ENCODE peak calls at places on chromosomes 7 and 10, in eight cellular contexts. Y is retinal pigment epithelial cell, U is BJ, H is cardiac fibroblast, J is BE2C, L is natural killer cell, A is right lobe of liver, D is GM23338. E is an unnamed sample.

GRCh38 chr10:95391570-95392249 is 100.9 kb upstream of the PDLIM1 start:
- DNase-seq in Y (no peak), U (no peak), H (peak; percentile 63), J (no peak), L (no peak), A (no peak), D (peak; percentile 77), E (no peak)

GRCh38 chr10:63506554-63506953 is 14.6 kb upstream of the REEP3 start:
- DNase-seq in Y (no peak), U (no peak), H (no peak), J (no peak), L (no peak), A (no peak), D (no peak), E (no peak)

GRCh38 chr10:127200646-127201045 is 4.3 kb upstream of the INSYN2A start:
- DNase-seq in Y (no peak), U (no peak), H (no peak), J (no peak), L (no peak), A (no peak), D (no peak), E (no peak)

GRCh38 chr7:36943591-36944430 is 219.5 kb upstream of the AOAH start:
- DNase-seq in Y (no peak), U (no peak), H (no peak), J (no peak), L (no peak), A (no peak), D (no peak), E (no peak)

GRCh38 chr10:69716711-69717560 is 84.8 kb upstream of the COL13A1 start:
- DNase-seq in Y (no peak), U (no peak), H (peak; percentile 47), J (peak; percentile 62), L (peak; percentile 39), A (peak; percentile 68), D (peak; percentile 91), E (no peak)

GRCh38 chr7:71682841-71683341 is 550.9 kb downstream of the GALNT17 start:
- DNase-seq in Y (no peak), U (no peak), H (no peak), J (no peak), L (no peak), A (no peak), D (peak; percentile 25), E (no peak)

GRCh38 chr10:2948127-2948854 is 119.1 kb upstream of the PFKP start:
- DNase-seq in Y (no peak), U (no peak), H (no peak), J (no peak), L (no peak), A (no peak), D (no peak), E (no peak)

GRCh38 chr7:139808846-139809442 is 20.1 kb upstream of the TBXAS1 start:
- DNase-seq in Y (no peak), U (no peak), H (no peak), J (no peak), L (no peak), A (no peak), D (no peak), E (no peak)

GRCh38 chr7:2540641-2541051 is 14.7 kb downstream of the BRAT1 start:
- DNase-seq in Y (no peak), U (no peak), H (no peak), J (no peak), L (no peak), A (no peak), D (no peak), E (peak; percentile 60)

GRCh38 chr7:18212308-18212707 is 184.7 kb upstream of the PRPS1L1 start:
- DNase-seq in Y (no peak), U (no peak), H (peak; percentile 41), J (no peak), L (no peak), A (no peak), D (no peak), E (no peak)

GRCh38 chr10:58220769-58221448 is 46.8 kb downstream of the IPMK start:
- DNase-seq in Y (no peak), U (peak; percentile 33), H (peak; percentile 31), J (no peak), L (no peak), A (no peak), D (no peak), E (no peak)

GRCh38 chr10:100709655-100710054 is 35.7 kb upstream of the PAX2 start:
- DNase-seq in Y (no peak), U (no peak), H (no peak), J (no peak), L (no peak), A (no peak), D (no peak), E (no peak)

GRCh38 chr10:3853547-3853989 is 68.6 kb upstream of the KLF6 start:
- DNase-seq in Y (no peak), U (peak; percentile 59), H (no peak), J (no peak), L (no peak), A (peak; percentile 77), D (no peak), E (no peak)

GRCh38 chr10:71771821-71772617 is 1.3 kb downstream of the VSIR start:
- DNase-seq in Y (no peak), U (peak; percentile 39), H (peak; percentile 86), J (no peak), L (no peak), A (no peak), D (no peak), E (peak; percentile 77)

GRCh38 chr10:100562806-100563293 is 27.1 kb downstream of the HIF1AN start:
- DNase-seq in Y (no peak), U (no peak), H (peak; percentile 46), J (peak; percentile 73), L (no peak), A (no peak), D (peak; percentile 85), E (no peak)

GRCh38 chr10:127907411-127908105 is 655 bp downstream of the PTPRE start:
- DNase-seq in Y (no peak), U (no peak), H (peak; percentile 72), J (no peak), L (no peak), A (peak; percentile 63), D (peak; percentile 39), E (no peak)

GRCh38 chr7:24715661-24716479 is 41.4 kb downstream of the GSDME start:
- DNase-seq in Y (no peak), U (no peak), H (peak; percentile 54), J (peak; percentile 35), L (no peak), A (no peak), D (peak; percentile 81), E (no peak)

GRCh38 chr7:46969303-46970130 is 612.4 kb downstream of the TNS3 start:
- DNase-seq in Y (peak; percentile 89), U (no peak), H (peak; percentile 63), J (no peak), L (no peak), A (no peak), D (no peak), E (no peak)

GRCh38 chr7:28102778-28103177 is 77.8 kb downstream of the JAZF1 start:
- DNase-seq in Y (no peak), U (no peak), H (peak; percentile 55), J (no peak), L (no peak), A (no peak), D (no peak), E (peak; percentile 67)

GRCh38 chr7:2573747-2574146 is 15.0 kb downstream of the IQCE start:
- DNase-seq in Y (no peak), U (no peak), H (no peak), J (no peak), L (no peak), A (peak; percentile 1), D (no peak), E (no peak)

GRCh38 chr10:31554556-31554955 is 235.5 kb downstream of the ZEB1 start:
- DNase-seq in Y (no peak), U (peak; percentile 7), H (peak; percentile 63), J (no peak), L (no peak), A (no peak), D (no peak), E (no peak)

GRCh38 chr10:70753841-70754621 is 31.1 kb downstream of the TBATA start:
- DNase-seq in Y (no peak), U (no peak), H (peak; percentile 34), J (no peak), L (no peak), A (no peak), D (peak; percentile 49), E (no peak)

GRCh38 chr7:82362129-82362528 is 81.4 kb downstream of the CACNA2D1 start:
- DNase-seq in Y (no peak), U (peak; percentile 17), H (peak; percentile 56), J (no peak), L (no peak), A (no peak), D (peak; percentile 25), E (no peak)

GRCh38 chr7:158140538-158141220 is 446.9 kb downstream of the PTPRN2 start:
- DNase-seq in Y (no peak), U (no peak), H (no peak), J (no peak), L (no peak), A (no peak), D (no peak), E (no peak)

GRCh38 chr7:104643587-104644217 is 315.3 kb downstream of the LHFPL3 start:
- DNase-seq in Y (no peak), U (no peak), H (peak; percentile 9), J (peak; percentile 34), L (no peak), A (no peak), D (peak; percentile 75), E (no peak)
- TF ChIP-seq CTCF in Y (peak; percentile 78), U (peak; percentile 53), H (peak; percentile 67), J (peak; percentile 84), L (no peak), A (peak; percentile 44), D (peak; percentile 79), E (no peak)

DNA sequence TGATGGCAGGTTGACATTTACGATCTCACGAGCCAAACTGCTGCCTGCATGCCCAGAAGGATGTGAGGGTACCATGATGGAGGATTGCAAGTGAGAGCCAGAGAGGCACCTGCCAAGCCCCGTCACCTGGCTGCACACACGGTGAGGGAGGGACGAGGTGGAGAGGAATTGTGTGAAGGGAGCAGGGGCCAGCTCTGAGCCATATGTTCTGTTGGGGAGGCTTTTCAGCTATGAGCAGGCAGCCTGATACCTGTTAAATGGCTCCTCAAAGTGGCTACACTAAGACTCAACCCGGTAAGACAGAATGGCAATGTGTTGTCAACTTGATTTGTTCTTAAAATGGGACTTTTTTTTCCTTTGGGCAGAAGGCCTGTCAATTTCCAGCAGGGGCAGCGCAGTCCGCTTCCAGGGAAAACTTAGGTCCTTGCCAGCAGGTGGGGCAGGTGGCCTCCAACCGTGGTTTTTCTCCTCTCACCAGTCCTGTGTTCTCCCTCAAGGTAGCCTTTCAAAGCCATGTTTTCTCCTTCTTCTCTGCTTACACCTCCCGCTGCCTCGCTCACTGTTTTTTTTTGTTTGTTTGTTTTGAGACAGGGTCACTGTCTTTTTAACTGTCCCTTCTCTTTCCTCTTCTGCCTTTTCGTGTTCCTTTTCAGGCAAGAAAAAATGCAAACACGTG is 57.7 kb upstream of the ZNRF2 start:
- DNase-seq in Y (no peak), U (no peak), H (no peak), J (peak; percentile 47), L (no peak), A (peak; percentile 75), D (peak; percentile 84), E (no peak)
- TF ChIP-seq CTCF in Y (peak; percentile 67), U (no peak), H (peak; percentile 16), J (peak; percentile 76), L (no peak), A (peak; percentile 66), D (peak; percentile 78), E (no peak)

GRCh38 chr7:73522081-73522818 is at the start of gene BAZ1B:
- DNase-seq in Y (peak; percentile 92), U (peak; percentile 86), H (peak; percentile 99), J (peak; percentile 99), L (peak; percentile 95), A (peak; percentile 99), D (peak; percentile 99), E (peak; percentile 98)
- TF ChIP-seq CTCF in Y (no peak), U (peak; percentile 32), H (peak; percentile 20), J (peak; percentile 18), L (no peak), A (no peak), D (no peak), E (peak; percentile 19)

GRCh38 chr7:91660734-91661355 is 219.7 kb downstream of the MTERF1 start:
- DNase-seq in Y (no peak), U (no peak), H (no peak), J (no peak), L (no peak), A (no peak), D (no peak), E (no peak)
- TF ChIP-seq CTCF in Y (no peak), U (no peak), H (no peak), J (no peak), L (no peak), A (no peak), D (no peak), E (no peak)